ENCODE peak calls at places on chromosome 22, in nine cellular contexts. P, X, V, S, T, J, B, Z and O are unnamed samples.
A peak's percentile ranks its signal among the peaks of the same experiment; 100 is the strongest.

GRCh38 chr22:45223304-45224117 is 17.2 kb downstream of the KIAA0930 start:
- DNase-seq in S (no peak), P (no peak), B (no peak), X (no peak), T (no peak), Z (no peak), J (no peak), V (peak; percentile 42), O (peak; percentile 38)

GRCh38 chr22:46738642-46738960 is 549 bp upstream of the CERK start:
- DNase-seq in X (peak; percentile 51), B (no peak), S (no peak), P (no peak), J (no peak), T (no peak), Z (no peak), V (peak; percentile 53), O (peak; percentile 75)

GRCh38 chr22:30906411-30906810 is 62.2 kb downstream of the MORC2 start:
- DNase-seq in J (no peak), X (no peak), T (no peak), S (no peak), Z (peak; percentile 56), V (no peak), P (no peak), B (no peak), O (no peak)

GRCh38 chr22:21455334-21456089 is 11.7 kb upstream of the TMEM191C start:
- DNase-seq in Z (peak; percentile 59), T (no peak), X (no peak), B (no peak), V (no peak), P (no peak), S (no peak), J (no peak), O (peak; percentile 50)

GRCh38 chr22:47000888-47001287 is 238.4 kb downstream of the TBC1D22A start:
- DNase-seq in P (no peak), S (no peak), V (no peak), B (no peak), X (peak; percentile 74), Z (no peak), T (peak; percentile 14), J (no peak), O (no peak)

GRCh38 chr22:49018601-49019000 is 809.1 kb downstream of the BRD1 start:
- DNase-seq in X (peak; percentile 27), V (peak; percentile 25), S (no peak), J (no peak), B (no peak), T (no peak), P (no peak), Z (peak; percentile 57), O (peak; percentile 33)

GRCh38 chr22:31148953-31149627 is 8.8 kb upstream of the PLA2G3 start:
- DNase-seq in T (peak; percentile 78), P (no peak), X (peak; percentile 79), J (peak; percentile 84), S (peak; percentile 80), V (peak; percentile 80), Z (peak; percentile 89), B (peak; percentile 75), O (peak; percentile 93)

GRCh38 chr22:48954781-48955311 is 872.8 kb downstream of the BRD1 start:
- DNase-seq in Z (no peak), T (peak; percentile 2), B (no peak), V (no peak), J (no peak), S (no peak), X (no peak), P (no peak), O (peak; percentile 40)

GRCh38 chr22:24523873-24524272 is 28.7 kb downstream of the UPB1 start:
- DNase-seq in P (no peak), T (peak; percentile 64), X (no peak), J (no peak), V (no peak), S (peak; percentile 59), B (no peak), Z (no peak), O (no peak)

GRCh38 chr22:17777005-17777716 is 2.9 kb upstream of the BID start:
- DNase-seq in V (peak; percentile 74), J (no peak), X (no peak), S (no peak), Z (peak; percentile 61), T (no peak), B (no peak), P (no peak), O (no peak)

GRCh38 chr22:45129703-45130524 is 33.8 kb upstream of the NUP50 start:
- DNase-seq in V (no peak), T (no peak), J (no peak), X (no peak), P (no peak), Z (no peak), S (no peak), B (no peak), O (no peak)

GRCh38 chr22:32870474-32870873 is 69.0 kb downstream of the TIMP3 start:
- DNase-seq in Z (no peak), J (no peak), X (no peak), V (no peak), T (no peak), B (no peak), S (no peak), P (no peak), O (no peak)

GRCh38 chr22:32205974-32206773 is 1.3 kb upstream of the RFPL2 start:
- DNase-seq in T (no peak), X (no peak), J (no peak), P (no peak), V (no peak), Z (no peak), B (peak; percentile 7), S (no peak), O (peak; percentile 80)

DNA sequence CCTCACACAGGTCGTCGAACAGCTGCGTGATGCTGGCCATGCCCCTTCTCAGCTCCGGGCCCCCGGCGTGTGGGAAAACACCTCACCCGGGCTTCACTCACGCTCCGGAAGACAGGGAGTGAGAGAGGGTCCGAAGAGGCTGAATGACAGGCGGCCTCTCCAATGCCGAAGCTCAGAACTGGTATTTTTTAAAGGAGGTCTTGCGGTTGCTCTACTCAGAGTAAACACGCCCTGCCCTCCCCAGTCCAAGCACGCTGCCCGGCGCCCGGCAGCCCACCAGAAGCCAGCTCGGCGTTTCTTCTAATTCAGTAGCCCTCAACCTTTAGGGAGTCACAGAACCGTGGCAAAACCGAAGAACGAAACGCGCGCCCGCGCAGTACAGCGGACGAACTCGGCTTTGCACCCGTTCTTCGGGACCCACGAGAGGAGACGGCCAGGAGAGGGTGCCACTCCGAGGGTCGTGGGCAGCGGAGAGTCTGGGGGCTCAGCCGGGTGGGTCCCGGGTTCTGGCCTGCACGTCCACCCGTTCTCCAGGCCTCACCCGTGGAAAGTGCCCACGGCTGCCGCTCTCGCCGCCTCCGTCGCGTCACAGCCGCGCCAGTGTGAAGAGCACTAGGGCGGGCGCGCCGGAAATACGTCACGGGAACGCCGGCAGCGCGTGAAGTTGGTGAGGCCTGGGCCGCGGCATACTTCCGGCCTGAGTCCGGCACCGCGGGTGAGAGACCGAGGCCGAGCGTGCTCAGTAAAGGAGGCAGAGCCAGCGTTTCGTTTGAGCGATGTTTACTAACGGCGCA is at the start of gene TUBGCP6:
- DNase-seq in J (peak; percentile 97), P (peak; percentile 83), X (peak; percentile 98), T (peak; percentile 98), B (peak; percentile 78), Z (peak; percentile 98), V (peak; percentile 97), S (peak; percentile 91), O (peak; percentile 96)
- H3K4me3 ChIP-seq in J (peak within 1 kb of the TSS; percentile 39), P (peak within 1 kb of the TSS; percentile 89), X (peak within 1 kb of the TSS; percentile 95), T (peak within 1 kb of the TSS; percentile 94), B (peak within 1 kb of the TSS; percentile 97), Z (peak within 1 kb of the TSS; percentile 94), V (peak within 1 kb of the TSS; percentile 77), S (peak within 1 kb of the TSS; percentile 96), O (peak within 1 kb of the TSS; percentile 91)

DNA sequence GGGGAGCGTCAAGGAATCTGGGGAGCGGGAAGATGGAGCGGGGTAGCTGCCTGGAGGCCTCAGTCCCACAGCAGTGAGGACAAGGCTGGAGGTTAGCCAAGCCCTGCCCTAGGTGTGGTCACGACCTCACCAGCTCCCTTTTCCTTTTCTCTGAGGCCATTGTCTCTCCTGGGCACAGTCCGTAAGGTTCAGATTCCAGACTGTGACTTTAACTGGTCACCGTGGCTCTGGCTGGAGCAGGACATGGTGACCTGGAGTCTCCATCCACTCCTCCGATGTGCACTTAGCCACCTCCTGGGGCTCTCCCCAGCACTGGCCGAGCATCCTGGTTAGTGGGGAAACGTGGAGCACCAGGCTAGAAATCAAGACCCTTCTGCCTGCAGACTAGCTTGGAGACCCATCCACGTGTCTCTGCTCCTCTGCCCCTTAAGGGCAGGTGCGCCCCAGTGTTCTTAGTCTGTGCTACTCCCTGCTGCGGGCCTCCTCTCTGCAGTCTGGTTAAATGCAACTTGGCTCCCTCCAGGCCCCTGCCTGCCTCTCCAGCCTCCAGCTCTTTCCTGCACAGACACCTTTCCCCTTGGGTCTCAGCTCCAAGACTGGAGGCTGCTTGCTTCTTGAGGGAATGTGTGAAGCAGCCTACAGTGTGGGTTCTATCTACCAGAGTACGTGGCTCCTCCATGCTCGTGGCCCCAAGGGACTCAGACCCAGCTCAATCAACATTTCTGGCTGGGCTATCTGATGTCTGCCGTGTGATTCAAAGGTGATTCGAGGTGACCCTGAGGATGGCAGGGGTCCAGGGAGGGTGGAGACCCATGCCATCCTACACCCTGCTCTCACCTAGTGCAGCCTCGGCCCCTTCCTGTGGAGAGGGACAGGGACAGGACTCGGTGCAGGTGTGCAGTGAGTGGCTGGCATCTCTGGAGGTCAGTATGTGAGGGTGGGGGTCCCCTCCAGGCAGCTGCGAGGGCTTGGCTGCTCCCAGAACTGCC is 5.2 kb downstream of the SLC25A1 start:
- DNase-seq in V (no peak), T (no peak), J (no peak), S (no peak), P (no peak), B (no peak), X (no peak), Z (no peak), O (no peak)
- H3K4me3 ChIP-seq in V (no peak overlapping the region), T (peak overlapping the region; percentile 85), J (no peak overlapping the region), S (no peak overlapping the region), P (no peak overlapping the region), B (no peak overlapping the region), X (no peak overlapping the region), Z (no peak overlapping the region), O (peak overlapping the region; percentile 96)

GRCh38 chr22:44026630-44027511 is 2.8 kb downstream of the PARVB start:
- DNase-seq in S (peak; percentile 63), J (peak; percentile 49), Z (peak; percentile 85), X (peak; percentile 57), V (peak; percentile 92), T (peak; percentile 97), P (peak; percentile 37), B (no peak), O (no peak)
- H3K4me3 ChIP-seq in S (no peak overlapping the region), J (no peak overlapping the region), Z (no peak overlapping the region), X (peak overlapping the region; percentile 32), V (no peak overlapping the region), T (peak overlapping the region; percentile 89), P (peak overlapping the region; percentile 40), B (no peak overlapping the region), O (no peak overlapping the region)

DNA sequence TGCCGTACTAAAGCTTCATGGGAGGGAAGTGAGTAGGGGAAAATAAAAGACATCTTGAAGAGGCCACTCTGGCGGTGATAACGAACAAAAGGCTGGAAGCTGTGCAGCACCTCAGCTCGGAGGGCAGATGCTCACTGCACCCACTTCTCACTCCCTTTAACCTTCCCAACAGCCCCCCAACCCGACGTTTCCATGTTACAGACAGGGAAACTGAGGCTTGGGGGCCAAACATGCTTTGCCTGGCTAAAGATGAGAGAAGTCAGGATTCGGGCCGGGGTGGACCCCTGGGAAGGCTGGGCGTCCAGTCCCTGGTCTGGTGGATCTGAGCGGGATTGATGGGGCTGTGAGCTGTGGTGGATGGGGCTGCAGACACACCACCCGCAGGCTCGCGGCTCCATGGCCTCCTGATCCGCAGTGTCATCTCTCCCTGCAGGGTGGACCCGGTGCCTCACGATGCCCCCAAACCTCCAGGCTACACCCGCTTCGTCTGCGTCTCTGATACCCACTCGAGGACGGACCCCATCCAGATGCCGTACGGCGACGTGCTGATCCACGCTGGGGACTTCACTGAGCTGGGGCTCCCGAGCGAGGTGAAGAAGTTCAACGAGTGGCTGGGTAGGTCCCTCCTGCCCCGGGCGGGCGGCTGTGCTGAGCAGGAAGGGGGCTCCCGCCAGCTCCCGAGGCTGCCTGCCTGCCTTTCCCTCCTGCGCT is 22.9 kb downstream of the MPPED1 start:
- DNase-seq in J (no peak), X (no peak), B (no peak), T (no peak), V (no peak), Z (peak; percentile 37), P (no peak), S (no peak), O (no peak)
- H3K4me3 ChIP-seq in J (no peak overlapping the region), X (no peak overlapping the region), B (no peak overlapping the region), T (no peak overlapping the region), V (no peak overlapping the region), Z (no peak overlapping the region), P (no peak overlapping the region), S (no peak overlapping the region), O (no peak overlapping the region)